ENCODE peak calls at places on chromosome X, in six cellular contexts. I is suprapubic skin, X is PC-9, N is right lobe of liver, Q is dorsolateral prefrontal cortex, Z is H9. Y is an unnamed sample.

GRCh38 chrX:94107981-94108380 is 434.0 kb downstream of the FAM133A start:
- DNase-seq in I (no peak), X (no peak), N (no peak), Q (no peak), Z (no peak), Y (no peak)

GRCh38 chrX:856901-857300 is 226.3 kb downstream of the SHOX start:
- DNase-seq in I (no peak), X (no peak), N (no peak), Q (no peak), Z (no peak), Y (no peak)

GRCh38 chrX:16511776-16512400 is 138.1 kb upstream of the S100G start:
- DNase-seq in I (no peak), X (no peak), N (no peak), Q (no peak), Z (no peak), Y (no peak)

GRCh38 chrX:43703211-43703791 is 47.2 kb downstream of the MAOA start:
- DNase-seq in I (no peak), X (peak; percentile 81), N (no peak), Q (no peak), Z (no peak), Y (no peak)

GRCh38 chrX:82973641-82974040 is 534.4 kb upstream of the POU3F4 start:
- DNase-seq in I (no peak), X (no peak), N (no peak), Q (no peak), Z (no peak), Y (no peak)

GRCh38 chrX:140091276-140091886 is 126.1 kb upstream of the CXorf66 start:
- DNase-seq in I (no peak), X (no peak), N (no peak), Q (peak; percentile 23), Z (peak; percentile 58), Y (peak; percentile 17)

GRCh38 chrX:116198235-116198634 is 27.7 kb downstream of the AGTR2 start:
- DNase-seq in I (no peak), X (no peak), N (no peak), Q (no peak), Z (no peak), Y (no peak)

GRCh38 chrX:130539721-130540321 is 138.0 kb downstream of the RBMX2 start:
- DNase-seq in I (no peak), X (no peak), N (peak; percentile 51), Q (peak; percentile 38), Z (peak; percentile 50), Y (no peak)

GRCh38 chrX:115367455-115367854 is 77.9 kb downstream of the LUZP4 start:
- DNase-seq in I (no peak), X (no peak), N (no peak), Q (no peak), Z (no peak), Y (no peak)

GRCh38 chrX:11334165-11334564 is 41.0 kb downstream of the AMELX start:
- DNase-seq in I (no peak), X (no peak), N (no peak), Q (no peak), Z (no peak), Y (no peak)

GRCh38 chrX:2767631-2768455 is 16.0 kb downstream of the XG start:
- DNase-seq in I (peak; percentile 89), X (peak; percentile 88), N (peak; percentile 67), Q (no peak), Z (peak; percentile 36), Y (no peak)

GRCh38 chrX:2325076-2325784 is 175.5 kb downstream of the DHRSX start:
- DNase-seq in I (peak; percentile 83), X (no peak), N (peak; percentile 49), Q (peak; percentile 66), Z (peak; percentile 33), Y (peak; percentile 16)

GRCh38 chrX:19931146-19931545 is 43.7 kb upstream of the SH3KBP1 start:
- DNase-seq in I (no peak), X (no peak), N (no peak), Q (no peak), Z (no peak), Y (no peak)

GRCh38 chrX:19792412-19792811 is 95.0 kb downstream of the SH3KBP1 start:
- DNase-seq in I (no peak), X (no peak), N (no peak), Q (no peak), Z (no peak), Y (no peak)

GRCh38 chrX:14616301-14616700 is 87.0 kb downstream of the GLRA2 start:
- DNase-seq in I (no peak), X (no peak), N (no peak), Q (no peak), Z (no peak), Y (no peak)

GRCh38 chrX:150464001-150464400 is 100.9 kb downstream of the MAMLD1 start:
- DNase-seq in I (no peak), X (no peak), N (no peak), Q (no peak), Z (no peak), Y (no peak)

DNA sequence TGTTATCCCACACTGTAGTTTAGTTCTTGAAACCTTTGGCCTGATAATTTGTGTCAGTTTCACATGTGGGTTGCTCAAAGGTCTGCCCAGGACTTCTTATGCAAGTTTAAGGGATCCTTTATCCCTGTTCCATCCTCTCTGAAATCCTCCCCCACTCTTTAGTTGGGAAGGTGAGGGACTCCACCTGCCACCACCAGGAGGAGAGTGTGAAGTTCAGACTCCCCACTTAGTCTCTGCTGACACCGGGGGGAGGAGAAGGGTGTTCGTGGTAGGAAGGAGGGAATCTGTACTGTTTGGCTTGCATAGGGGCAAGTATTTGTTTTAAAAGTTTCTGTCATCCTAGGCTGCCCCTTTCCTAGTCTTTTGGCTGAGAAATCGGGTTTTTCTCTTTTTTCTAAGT is 211.8 kb downstream of the PPP4R3C start:
- DNase-seq in I (no peak), X (no peak), N (no peak), Q (no peak), Z (peak; percentile 30), Y (no peak)
- TF ChIP-seq CTCF in I (no peak), X (no peak), N (no peak), Q (no peak), Z (peak; percentile 33), Y (no peak)

GRCh38 chrX:65769564-65770292 is 102.3 kb downstream of the MSN start:
- DNase-seq in I (no peak), X (no peak), N (no peak), Q (no peak), Z (no peak), Y (no peak)
- TF ChIP-seq CTCF in I (no peak), X (no peak), N (no peak), Q (no peak), Z (no peak), Y (no peak)

GRCh38 chrX:28701222-28701621 is 114.0 kb downstream of the IL1RAPL1 start:
- DNase-seq in I (no peak), X (no peak), N (no peak), Q (no peak), Z (no peak), Y (no peak)
- TF ChIP-seq CTCF in I (no peak), X (peak; percentile 27), N (no peak), Q (no peak), Z (peak; percentile 49), Y (no peak)

DNA sequence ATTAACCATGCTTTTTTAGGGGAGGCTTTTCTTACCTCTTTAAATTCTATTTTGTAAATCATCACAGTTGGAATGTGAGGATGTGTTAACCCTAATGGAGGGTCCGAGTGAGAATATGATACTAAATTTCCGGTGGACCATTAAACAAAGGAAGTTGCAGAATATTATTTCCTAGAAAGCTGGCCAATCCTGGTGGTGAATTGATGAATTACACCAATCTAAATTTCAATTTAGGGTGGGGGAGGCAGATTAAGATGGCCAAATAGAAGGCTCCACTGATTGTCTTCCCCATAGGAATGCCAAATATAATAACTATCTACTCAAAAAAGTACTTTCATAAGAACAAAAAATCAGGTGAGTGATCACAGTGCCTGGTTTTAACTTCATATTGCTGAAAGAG is 1045.6 kb downstream of the GLUD2 start:
- DNase-seq in I (no peak), X (no peak), N (no peak), Q (no peak), Z (no peak), Y (no peak)
- TF ChIP-seq CTCF in I (no peak), X (peak; percentile 44), N (no peak), Q (no peak), Z (peak; percentile 42), Y (no peak)

GRCh38 chrX:106951230-106951629 is 31.0 kb downstream of the CLDN2 start:
- DNase-seq in I (no peak), X (no peak), N (no peak), Q (no peak), Z (no peak), Y (no peak)

GRCh38 chrX:106952089-106952488 is 31.9 kb downstream of the CLDN2 start:
- DNase-seq in I (no peak), X (no peak), N (no peak), Q (no peak), Z (no peak), Y (no peak)

GRCh38 chrX:106955004-106955772 is 35.0 kb downstream of the CLDN2 start:
- DNase-seq in I (no peak), X (peak; percentile 70), N (no peak), Q (no peak), Z (no peak), Y (no peak)

GRCh38 chrX:106954041-106954440 is 33.8 kb downstream of the CLDN2 start:
- DNase-seq in I (no peak), X (no peak), N (no peak), Q (no peak), Z (no peak), Y (no peak)

GRCh38 chrX:106952988-106953387 is 32.8 kb downstream of the CLDN2 start:
- DNase-seq in I (no peak), X (no peak), N (no peak), Q (no peak), Z (no peak), Y (no peak)
- TF ChIP-seq CTCF in I (no peak), X (peak; percentile 74), N (peak; percentile 55), Q (peak; percentile 50), Z (peak; percentile 35), Y (no peak)

GRCh38 chrX:10329984-10330383 is 173.2 kb downstream of the CLCN4 start:
- DNase-seq in I (no peak), X (no peak), N (no peak), Q (no peak), Z (no peak), Y (no peak)

GRCh38 chrX:10327651-10328050 is 170.9 kb downstream of the CLCN4 start:
- DNase-seq in I (no peak), X (no peak), N (no peak), Q (no peak), Z (peak; percentile 51), Y (no peak)

GRCh38 chrX:10325606-10326005 is 168.8 kb downstream of the CLCN4 start:
- DNase-seq in I (no peak), X (no peak), N (no peak), Q (no peak), Z (no peak), Y (no peak)

GRCh38 chrX:10326578-10326977 is 169.8 kb downstream of the CLCN4 start:
- DNase-seq in I (no peak), X (peak; percentile 38), N (peak; percentile 51), Q (no peak), Z (no peak), Y (no peak)
- TF ChIP-seq CTCF in I (no peak), X (peak; percentile 35), N (peak; percentile 54), Q (peak; percentile 44), Z (peak; percentile 23), Y (no peak)

GRCh38 chrX:78199851-78200250 is 60.4 kb upstream of the TAF9B start:
- DNase-seq in I (no peak), X (peak; percentile 28), N (no peak), Q (no peak), Z (no peak), Y (no peak)
- TF ChIP-seq CTCF in I (no peak), X (peak; percentile 57), N (peak; percentile 32), Q (no peak), Z (peak; percentile 46), Y (peak; percentile 22)